ENCODE peak calls at places on chromosomes 13 and 19, in six cellular contexts. U is AG09309; Q is CD8-positive, alpha-beta memory T cell; O is MM.1S; B is brain microvascular endothelial cell; N is lower leg skin. E is an unnamed sample.

GRCh38 chr19:51211833-51212232 is 13.0 kb upstream of the CD33 start:
- DNase-seq in B (no peak), Q (no peak), O (no peak), U (no peak), N (no peak), E (no peak)

GRCh38 chr13:27622102-27622820 is 569 bp downstream of the POLR1D start:
- DNase-seq in N (no peak), O (no peak), U (no peak), B (no peak), Q (no peak), E (no peak)

GRCh38 chr19:58279925-58280316 is 1.2 kb downstream of the ZNF8 start:
- DNase-seq in U (no peak), O (no peak), B (no peak), N (no peak), Q (no peak), E (no peak)

GRCh38 chr13:41284512-41285288 is 21.3 kb upstream of the MTRF1 start:
- DNase-seq in N (no peak), O (no peak), Q (no peak), U (peak), B (peak), E (peak)

GRCh38 chr13:112994781-112995355 is 25.9 kb downstream of the MCF2L start:
- DNase-seq in U (no peak), Q (no peak), O (no peak), N (no peak), B (no peak), E (no peak)

GRCh38 chr19:51259348-51260245 is 8.7 kb downstream of the SIGLECL1 start:
- DNase-seq in Q (no peak), N (peak), U (no peak), B (peak), O (no peak), E (no peak)

GRCh38 chr13:97382276-97382675 is 51.7 kb upstream of the RAP2A start:
- DNase-seq in N (no peak), U (no peak), O (no peak), B (no peak), Q (no peak), E (no peak)

GRCh38 chr13:72041165-72041564 is 174.2 kb upstream of the DACH1 start:
- DNase-seq in B (no peak), U (no peak), N (no peak), Q (no peak), O (no peak), E (no peak)

GRCh38 chr13:102309110-102309509 is 92.7 kb downstream of the FGF14 start:
- DNase-seq in N (no peak), Q (no peak), O (no peak), U (no peak), B (no peak), E (no peak)

GRCh38 chr13:30864352-30865130 is 41.5 kb upstream of the MEDAG start:
- DNase-seq in O (no peak), B (peak), N (no peak), Q (no peak), U (peak), E (peak)

GRCh38 chr19:56670961-56671612 is 470 bp downstream of the ZNF835 start:
- DNase-seq in Q (no peak), N (no peak), B (no peak), U (no peak), O (no peak), E (no peak)

GRCh38 chr19:44608391-44608821 is 5.0 kb upstream of the IGSF23 start:
- DNase-seq in N (no peak), B (no peak), U (no peak), O (no peak), Q (no peak), E (peak)

GRCh38 chr19:47719047-47719885 is 6.0 kb downstream of the EHD2 start:
- DNase-seq in Q (no peak), B (peak), U (peak), O (no peak), N (peak), E (peak)

GRCh38 chr13:40549500-40550094 is 116.8 kb downstream of the FOXO1 start:
- DNase-seq in U (peak), N (peak), O (no peak), B (no peak), Q (no peak), E (no peak)

GRCh38 chr19:16343156-16343555 is 18.5 kb downstream of the KLF2 start:
- DNase-seq in Q (no peak), N (no peak), U (no peak), O (no peak), B (no peak), E (no peak)

GRCh38 chr13:99648266-99648665 is 147.0 kb downstream of the TM9SF2 start:
- DNase-seq in U (no peak), Q (no peak), O (no peak), B (no peak), N (no peak), E (no peak)

GRCh38 chr13:38697197-38697596 is 10.3 kb downstream of the FREM2 start:
- DNase-seq in U (no peak), N (no peak), B (no peak), Q (no peak), O (no peak), E (no peak)

GRCh38 chr19:54430306-54431254 is 15.3 kb downstream of the TTYH1 start:
- DNase-seq in O (no peak), U (no peak), B (peak), Q (peak), N (no peak), E (no peak)

GRCh38 chr13:44396963-44397580 is 23.4 kb downstream of the SERP2 start:
- DNase-seq in U (no peak), Q (no peak), B (peak), O (no peak), N (no peak), E (peak)

GRCh38 chr13:22880756-22881701 is 299.8 kb upstream of the SGCG start:
- DNase-seq in Q (no peak), U (no peak), O (no peak), B (no peak), N (no peak), E (no peak)

GRCh38 chr13:114042066-114042815 is 68.4 kb upstream of the C13orf46 start:
- DNase-seq in B (no peak), U (no peak), N (no peak), O (no peak), Q (no peak), E (no peak)

GRCh38 chr13:40187324-40187795 is 479.1 kb downstream of the FOXO1 start:
- DNase-seq in Q (peak), N (no peak), B (no peak), U (no peak), O (no peak), E (no peak)

GRCh38 chr19:10418281-10419199 is 1.8 kb upstream of the PDE4A start:
- DNase-seq in O (no peak), Q (no peak), N (no peak), B (no peak), U (no peak), E (no peak)

GRCh38 chr19:29510701-29511265 is 15.0 kb upstream of the VSTM2B start:
- DNase-seq in B (no peak), Q (no peak), U (no peak), O (no peak), N (no peak), E (no peak)

GRCh38 chr13:29503041-29503837 is 92.2 kb downstream of the SLC7A1 start:
- DNase-seq in B (no peak), O (no peak), Q (no peak), U (no peak), N (no peak), E (no peak)

GRCh38 chr19:1252221-1252817 is 3.9 kb downstream of the MIDN start:
- DNase-seq in B (peak), Q (peak), U (peak), N (no peak), O (no peak), E (peak)

GRCh38 chr19:13066933-13067831 is 35.5 kb downstream of the LYL1 start:
- DNase-seq in N (no peak), Q (no peak), U (no peak), O (no peak), B (no peak), E (no peak)

GRCh38 chr19:42762782-42763181 is 2.7 kb downstream of the PSG8 start:
- DNase-seq in N (no peak), B (no peak), U (no peak), O (no peak), Q (no peak), E (no peak)

GRCh38 chr13:46575321-46575721 is 22.4 kb downstream of the LRCH1 start:
- DNase-seq in B (no peak), Q (no peak), O (no peak), U (no peak), N (no peak), E (no peak)

GRCh38 chr13:43730642-43731041 is 56.1 kb downstream of the ENOX1 start:
- DNase-seq in O (no peak), Q (no peak), U (no peak), B (peak), N (no peak), E (peak)

GRCh38 chr13:112462408-112462807 is 86.3 kb downstream of the SPACA7 start:
- DNase-seq in B (no peak), Q (no peak), O (no peak), N (no peak), U (no peak), E (no peak)

GRCh38 chr13:21486322-21486721 is 27.2 kb upstream of the ZDHHC20 start:
- DNase-seq in B (no peak), O (no peak), U (no peak), Q (no peak), N (no peak), E (no peak)

GRCh38 chr19:4061683-4062575 is 4.8 kb downstream of the ZBTB7A start:
- DNase-seq in O (no peak), U (no peak), Q (no peak), B (no peak), N (no peak), E (no peak)

GRCh38 chr13:105971312-105971711 is 564.1 kb downstream of the EFNB2 start:
- DNase-seq in N (no peak), B (no peak), Q (no peak), O (no peak), U (no peak), E (no peak)

GRCh38 chr19:5717215-5717614 is 2.7 kb downstream of the LONP1 start:
- DNase-seq in B (no peak), O (no peak), N (no peak), U (no peak), Q (no peak), E (no peak)

GRCh38 chr19:5719961-5720790 is at the start of the genes CATSPERD and LONP1:
- DNase-seq in Q (peak), B (peak), O (peak), N (peak), U (peak), E (peak)

GRCh38 chr19:5719274-5719960 is 529 bp downstream of the LONP1 start:
- DNase-seq in Q (peak), N (peak), U (no peak), O (peak), B (no peak), E (no peak)

GRCh38 chr19:5718032-5718578 is 1.8 kb downstream of the LONP1 start:
- DNase-seq in N (no peak), Q (no peak), O (no peak), U (no peak), B (peak), E (peak)

DNA sequence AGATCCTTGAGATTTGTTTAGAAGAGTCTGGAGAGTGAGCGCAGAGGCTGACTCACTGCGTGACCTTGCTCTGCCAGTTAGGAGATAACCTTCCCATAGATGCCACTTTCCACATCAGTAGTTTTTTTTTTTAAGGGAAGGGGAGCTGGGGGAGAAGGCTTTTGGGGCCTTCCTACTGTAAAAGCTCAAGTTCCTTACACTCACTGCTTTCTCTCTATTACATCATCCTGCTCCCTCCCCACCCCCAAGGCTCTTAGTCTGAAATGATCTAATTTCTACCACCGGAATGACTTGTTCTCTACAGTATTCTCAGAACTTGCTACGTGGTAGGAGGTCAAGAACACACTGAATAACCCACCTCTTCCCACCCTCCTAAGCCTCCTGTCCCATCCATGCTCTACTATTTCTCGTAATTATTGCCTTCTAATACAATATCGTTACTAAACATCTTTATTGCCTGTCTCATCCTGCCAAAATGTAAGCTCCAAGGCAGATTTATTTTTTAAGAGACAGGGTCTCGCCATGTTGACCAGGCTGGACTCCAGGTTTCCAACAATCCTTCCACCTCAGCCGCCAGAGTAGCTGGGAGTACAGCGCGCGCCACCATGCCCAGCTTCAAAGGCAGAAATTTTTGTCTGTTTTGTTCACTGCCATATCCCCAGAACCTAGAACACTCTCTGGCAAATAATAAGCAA is 1.2 kb downstream of the LONP1 start:
- DNase-seq in U (peak), B (peak), O (peak), N (no peak), Q (no peak), E (peak)
- H3K4me3 ChIP-seq in U (peak), B (peak), O (peak), N (no peak), Q (peak), E (peak)

GRCh38 chr19:23784274-23784673 is 25.6 kb upstream of the ZNF681 start:
- DNase-seq in N (no peak), O (no peak), U (no peak), Q (no peak), B (no peak), E (no peak)

GRCh38 chr19:23787106-23787505 is 28.4 kb upstream of the ZNF681 start:
- DNase-seq in N (no peak), U (peak), O (no peak), B (peak), Q (no peak), E (no peak)

GRCh38 chr19:23788415-23788814 is 29.7 kb upstream of the ZNF681 start:
- DNase-seq in U (no peak), O (no peak), B (no peak), N (no peak), Q (no peak), E (no peak)

GRCh38 chr19:23783634-23784033 is 24.9 kb upstream of the ZNF681 start:
- DNase-seq in N (no peak), Q (no peak), B (no peak), O (no peak), U (no peak), E (no peak)

DNA sequence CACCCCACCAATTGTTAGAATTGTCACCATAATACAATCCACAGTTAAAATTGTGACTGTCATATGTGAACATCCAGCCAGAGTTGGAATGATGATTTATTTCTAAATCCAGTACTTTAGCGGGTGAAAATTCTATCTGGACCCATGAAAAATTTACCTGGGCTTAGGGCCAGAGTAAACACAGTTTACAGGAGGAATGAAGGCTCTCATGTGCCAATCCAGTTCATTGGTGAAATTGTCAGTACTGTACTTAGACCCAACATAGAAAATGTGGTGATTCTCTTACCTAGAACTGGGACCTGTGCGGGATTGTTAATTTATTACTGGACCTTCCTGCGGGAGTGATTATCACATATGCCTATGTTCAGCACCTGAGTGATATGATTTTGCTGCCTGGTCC is 27.3 kb upstream of the ZNF681 start:
- DNase-seq in Q (no peak), U (no peak), N (no peak), B (no peak), O (no peak), E (no peak)
- H3K4me3 ChIP-seq in Q (no peak), U (no peak), N (no peak), B (no peak), O (no peak), E (no peak)

GRCh38 chr19:52923782-52924593 is 760 bp upstream of the ZNF888 start:
- DNase-seq in N (peak), O (no peak), U (no peak), Q (no peak), B (peak), E (no peak)
- H3K4me3 ChIP-seq in N (no peak), O (no peak), U (peak), Q (peak), B (peak), E (peak)

DNA sequence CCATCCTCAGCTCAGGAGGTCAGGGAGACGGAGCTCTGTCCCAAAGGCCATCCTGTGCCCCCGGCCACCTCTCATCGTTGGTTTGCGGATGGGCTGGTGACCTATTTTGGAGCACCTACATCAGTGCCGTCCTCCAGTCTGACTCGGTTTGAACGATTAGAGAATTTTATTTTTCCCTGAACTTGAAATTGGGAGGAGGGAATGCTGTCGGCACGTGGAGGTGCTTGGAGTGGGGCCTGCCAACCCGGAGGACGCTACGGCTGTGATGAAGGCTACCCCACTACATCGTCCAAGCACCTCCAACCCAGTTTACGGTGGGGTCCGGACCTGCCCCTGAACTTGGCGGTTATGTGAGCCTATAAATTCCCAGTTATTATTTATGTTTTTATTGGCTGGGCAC is 3.0 kb upstream of the ZNF554 start:
- DNase-seq in Q (no peak), O (no peak), U (no peak), N (no peak), B (no peak), E (no peak)
- H3K4me3 ChIP-seq in Q (no peak), O (no peak), U (no peak), N (no peak), B (no peak), E (no peak)

GRCh38 chr13:42575938-42576337 is 2.0 kb downstream of the TNFSF11 start:
- DNase-seq in U (no peak), N (no peak), B (no peak), O (no peak), Q (no peak), E (no peak)
- H3K4me3 ChIP-seq in U (no peak), N (no peak), B (peak), O (no peak), Q (no peak), E (no peak)

DNA sequence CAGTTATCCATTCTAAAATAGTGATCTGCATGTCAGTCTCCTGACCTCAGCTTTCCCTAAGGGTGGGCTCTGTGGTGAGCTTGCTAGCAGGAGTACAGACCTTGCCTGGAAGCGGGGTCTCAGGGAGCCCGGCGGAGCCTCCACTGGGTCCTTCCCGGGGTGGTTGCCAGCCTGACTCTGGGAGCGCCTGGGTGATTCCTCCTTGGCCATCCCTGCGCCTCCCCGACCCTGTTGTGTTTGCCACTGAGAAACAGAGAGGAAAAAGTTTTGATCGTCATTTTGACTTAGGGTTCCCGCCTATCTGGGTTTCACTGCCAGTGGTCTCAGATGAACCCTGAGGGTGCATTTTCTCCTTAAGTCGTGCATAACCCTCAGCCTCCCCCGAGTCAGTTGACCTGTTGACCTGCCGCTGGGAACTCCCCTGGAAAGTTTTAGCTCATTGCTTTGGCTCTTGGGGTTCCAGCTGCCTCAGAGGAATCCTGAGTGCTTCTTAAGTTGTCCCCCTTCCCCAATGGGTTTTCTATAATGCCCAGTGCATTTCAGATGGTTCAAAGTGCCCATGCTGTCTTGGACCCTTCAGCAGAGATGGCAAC is 117.8 kb downstream of the RAB20 start:
- DNase-seq in N (no peak), B (no peak), U (no peak), O (no peak), Q (no peak), E (no peak)
- H3K4me3 ChIP-seq in N (no peak), B (no peak), U (no peak), O (no peak), Q (no peak), E (no peak)

GRCh38 chr19:2719910-2720776 is 1.0 kb downstream of the DIRAS1 start:
- DNase-seq in Q (no peak), B (peak), U (no peak), O (no peak), N (no peak), E (no peak)
- H3K4me3 ChIP-seq in Q (no peak), B (peak), U (peak), O (no peak), N (no peak), E (peak)

DNA sequence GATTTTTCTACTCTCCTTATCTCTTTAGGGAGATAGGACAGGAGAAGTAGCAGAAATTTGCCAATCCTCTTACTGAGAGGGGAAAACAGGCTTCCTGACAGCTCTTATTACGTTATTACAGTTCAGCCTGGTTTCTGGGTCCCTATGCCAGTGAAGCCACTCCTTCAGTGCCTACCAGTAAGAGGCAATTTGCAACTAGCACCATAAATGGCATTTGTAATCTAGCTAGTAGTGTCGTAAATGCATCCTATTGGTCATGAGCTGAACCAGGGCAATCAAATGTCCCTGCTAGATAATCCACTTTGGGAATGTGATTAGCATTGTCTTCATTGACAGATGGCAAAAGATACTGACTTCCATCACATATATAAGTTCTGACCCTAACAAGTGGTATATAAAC is 428.8 kb downstream of the DCT start:
- DNase-seq in U (no peak), B (no peak), Q (no peak), O (no peak), N (no peak), E (no peak)
- H3K4me3 ChIP-seq in U (no peak), B (no peak), Q (no peak), O (no peak), N (no peak), E (no peak)